ENCODE peak calls at places on chromosomes 4 and X, in five cellular contexts. K is natural killer cell, G is ovary, A is progenitor cell of endocrine pancreas, M is cardiac fibroblast. X is an unnamed sample.

GRCh38 chr4:7911044-7911578 is 28.6 kb downstream of the AFAP1 start:
- DNase-seq in A (no peak), G (no peak), K (no peak), M (peak; percentile 96), X (no peak)

GRCh38 chr4:37890501-37891220 is at the start of gene TBC1D1:
- DNase-seq in G (peak; percentile 66), A (peak; percentile 19), K (peak; percentile 29), M (no peak), X (no peak)

GRCh38 chr4:7424553-7425111 is 10.1 kb downstream of the PSAPL1 start:
- DNase-seq in M (no peak), K (peak; percentile 12), A (no peak), G (peak; percentile 26), X (no peak)

GRCh38 chr4:76090241-76090691 is 15.8 kb downstream of the ART3 start:
- DNase-seq in G (no peak), K (no peak), M (peak; percentile 86), A (no peak), X (no peak)

GRCh38 chrX:20432048-20432447 is 165.3 kb upstream of the RPS6KA3 start:
- DNase-seq in A (no peak), M (peak; percentile 14), G (no peak), K (no peak), X (peak; percentile 62)

GRCh38 chr4:73726000-73726399 is 14.4 kb upstream of the CXCL8 start:
- DNase-seq in K (no peak), G (no peak), A (no peak), M (peak; percentile 98), X (peak; percentile 86)

GRCh38 chr4:75736862-75737261 is 12.5 kb downstream of the USO1 start:
- DNase-seq in G (no peak), K (no peak), M (no peak), A (no peak), X (no peak)

GRCh38 chrX:11781734-11782370 is 23.8 kb downstream of the MSL3 start:
- DNase-seq in A (no peak), M (no peak), K (no peak), G (no peak), X (no peak)

GRCh38 chr4:54439831-54440243 is 210.7 kb downstream of the PDGFRA start:
- DNase-seq in M (peak; percentile 81), A (no peak), G (no peak), K (no peak), X (no peak)

GRCh38 chr4:6404611-6405416 is 67.6 kb downstream of the PPP2R2C start:
- DNase-seq in A (no peak), G (no peak), K (no peak), M (no peak), X (no peak)

GRCh38 chr4:24753519-24753918 is 41.9 kb upstream of the SOD3 start:
- DNase-seq in K (no peak), M (peak; percentile 52), G (no peak), A (no peak), X (no peak)

GRCh38 chr4:24973471-24974251 is 57.1 kb downstream of the LGI2 start:
- DNase-seq in G (no peak), K (no peak), M (no peak), A (no peak), X (peak; percentile 27)

GRCh38 chrX:118240359-118240758 is 105.5 kb upstream of the WDR44 start:
- DNase-seq in A (no peak), G (no peak), M (peak; percentile 21), K (no peak), X (no peak)

GRCh38 chr4:57037982-57038604 is 59.4 kb downstream of the POLR2B start:
- DNase-seq in M (peak; percentile 61), G (peak; percentile 87), K (peak; percentile 18), A (peak; percentile 66), X (no peak)

DNA sequence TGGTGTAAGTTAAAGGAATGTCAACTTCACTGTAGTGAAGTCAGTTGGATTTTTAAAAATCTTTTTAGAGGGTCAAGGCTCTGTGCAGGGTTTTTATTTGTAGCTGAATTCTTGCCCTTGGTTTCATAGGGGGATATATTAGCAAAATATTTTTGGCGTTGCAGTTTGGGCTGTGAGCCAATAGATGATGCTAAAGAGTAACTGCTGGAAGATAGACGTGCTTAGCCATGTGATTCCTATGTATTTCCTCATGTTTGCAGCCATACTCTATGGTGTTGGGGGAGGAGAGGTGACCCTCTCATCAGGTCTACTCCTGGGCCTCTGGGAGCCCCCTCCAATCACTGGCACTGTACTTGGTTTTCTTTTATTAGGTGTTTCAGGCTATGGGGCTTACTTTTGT is 246.7 kb upstream of the ARHGAP24 start:
- DNase-seq in M (no peak), A (no peak), G (no peak), K (no peak), X (no peak)
- TF ChIP-seq CTCF in M (no peak), A (no peak), G (no peak), K (no peak), X (no peak)

GRCh38 chrX:25020391-25021131 is 4.8 kb upstream of the ARX start:
- DNase-seq in M (no peak), G (peak; percentile 76), A (peak; percentile 71), K (peak; percentile 20), X (no peak)
- TF ChIP-seq CTCF in M (peak; percentile 34), G (peak; percentile 52), A (peak; percentile 97), K (peak; percentile 57), X (peak; percentile 53)

DNA sequence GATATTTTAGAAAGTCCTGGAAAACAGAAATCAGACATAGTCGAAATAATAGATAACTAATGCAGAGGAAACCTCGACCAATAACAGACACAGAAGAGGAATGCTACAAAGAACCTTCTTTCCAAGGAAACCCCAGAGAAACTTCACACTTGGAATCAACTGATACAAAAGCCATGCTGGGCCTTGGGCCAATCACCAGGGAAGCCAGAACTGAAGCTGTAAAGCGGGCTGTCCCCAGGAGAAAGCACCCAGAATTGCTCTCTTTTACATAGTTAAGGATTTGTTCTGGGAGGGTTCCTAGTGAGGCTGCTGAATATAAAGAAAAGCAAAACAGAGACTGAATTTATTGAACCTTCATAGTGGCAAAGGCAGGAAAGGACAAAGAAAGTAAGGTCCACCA is 100.5 kb downstream of the PRDM5 start:
- DNase-seq in A (no peak), K (no peak), M (no peak), G (peak; percentile 35), X (peak; percentile 6)
- TF ChIP-seq CTCF in A (no peak), K (no peak), M (no peak), G (no peak), X (no peak)

DNA sequence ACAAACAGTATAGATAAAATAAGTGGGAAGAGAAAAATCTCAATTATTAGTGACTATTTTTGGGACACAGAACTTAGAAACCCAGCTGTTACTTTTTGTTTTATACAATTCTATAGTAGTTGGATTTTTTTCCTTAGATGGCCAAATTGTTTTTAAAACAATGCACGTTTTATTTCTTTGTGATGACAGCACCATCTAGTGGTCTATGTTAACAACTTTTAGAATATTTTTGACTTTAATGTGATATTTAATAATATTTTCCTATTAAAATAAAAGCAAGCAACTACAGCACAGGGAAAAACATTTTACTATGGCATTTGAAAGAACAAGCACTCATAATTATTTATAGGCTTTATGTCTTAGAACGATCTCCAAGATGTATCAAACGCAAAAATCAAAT is 5.6 kb upstream of the SMIM31 start:
- DNase-seq in A (no peak), M (peak; percentile 52), G (no peak), K (no peak), X (peak; percentile 18)
- TF ChIP-seq CTCF in A (peak; percentile 65), M (no peak), G (no peak), K (peak; percentile 57), X (no peak)